ENCODE peak calls at places on chromosomes 2 and 18, in four cellular contexts. One of them, this sample, is unnamed.

GRCh38 chr2:168661404-168661869 is 141.0 kb upstream of the NOSTRIN start:
- DNase-seq in H1: peak
- DNase-seq in K562: no peak
- DNase-seq in GM12878: no peak
- DNase-seq in this sample: no peak

GRCh38 chr2:45637440-45637839 is 14.0 kb upstream of the PRKCE start:
- DNase-seq in GM12878: peak
- DNase-seq in K562: no peak
- DNase-seq in H1: no peak
- DNase-seq in this sample: no peak

GRCh38 chr2:46878886-46879285 is 36.7 kb downstream of the MCFD2 start:
- DNase-seq in GM12878: no peak
- DNase-seq in K562: no peak
- DNase-seq in H1: no peak
- DNase-seq in this sample: peak

GRCh38 chr2:172434821-172435607 is 7.6 kb downstream of the ITGA6 start:
- DNase-seq in GM12878: no peak
- DNase-seq in K562: no peak
- DNase-seq in H1: no peak
- DNase-seq in this sample: no peak

GRCh38 chr18:51897884-51898283 is 442.1 kb upstream of the DCC start:
- DNase-seq in GM12878: no peak
- DNase-seq in K562: no peak
- DNase-seq in H1: no peak
- DNase-seq in this sample: no peak

GRCh38 chr2:182980115-182980514 is 58.1 kb downstream of the NCKAP1 start:
- DNase-seq in GM12878: no peak
- DNase-seq in K562: peak
- DNase-seq in H1: no peak
- DNase-seq in this sample: peak

GRCh38 chr2:88416016-88416663 is 36.4 kb downstream of the FOXI3 start:
- DNase-seq in H1: peak
- DNase-seq in K562: no peak
- DNase-seq in GM12878: no peak
- DNase-seq in this sample: no peak

GRCh38 chr18:13464432-13465125 is 246.0 kb downstream of the LDLRAD4 start:
- DNase-seq in H1: no peak
- DNase-seq in GM12878: peak
- DNase-seq in K562: no peak
- DNase-seq in this sample: no peak

GRCh38 chr2:238060096-238060541 is 682 bp upstream of the SCLY start:
- DNase-seq in GM12878: no peak
- DNase-seq in K562: no peak
- DNase-seq in H1: no peak
- DNase-seq in this sample: no peak

GRCh38 chr2:177625744-177626655 is 233.4 kb downstream of the AGPS start:
- DNase-seq in K562: peak
- DNase-seq in GM12878: no peak
- DNase-seq in H1: no peak
- DNase-seq in this sample: no peak

GRCh38 chr2:13332060-13332459 is 615.3 kb downstream of the TRIB2 start:
- DNase-seq in K562: no peak
- DNase-seq in H1: no peak
- DNase-seq in GM12878: no peak
- DNase-seq in this sample: no peak

GRCh38 chr2:150410809-150411208 is 76.7 kb downstream of the RND3 start:
- DNase-seq in K562: no peak
- DNase-seq in GM12878: no peak
- DNase-seq in H1: peak
- DNase-seq in this sample: peak

GRCh38 chr2:181752301-181752700 is 72.0 kb upstream of the NEUROD1 start:
- DNase-seq in GM12878: no peak
- DNase-seq in H1: no peak
- DNase-seq in K562: no peak
- DNase-seq in this sample: peak

GRCh38 chr18:77140439-77141109 is 8.0 kb upstream of the MBP start:
- DNase-seq in K562: no peak
- DNase-seq in H1: no peak
- DNase-seq in GM12878: no peak
- DNase-seq in this sample: no peak

GRCh38 chr18:58992301-58993231 is 127.9 kb downstream of the ZNF532 start:
- DNase-seq in H1: no peak
- DNase-seq in GM12878: no peak
- DNase-seq in K562: no peak
- DNase-seq in this sample: no peak
- TF ChIP-seq HDAC6 in H1: no peak
- TF ChIP-seq HDAC6 in GM12878: no peak
- TF ChIP-seq HDAC6 in K562: no peak
- TF ChIP-seq HDAC6 in this sample: no peak

GRCh38 chr2:101063352-101063751 is 61.3 kb downstream of the RPL31 start:
- DNase-seq in H1: no peak
- DNase-seq in K562: no peak
- DNase-seq in GM12878: no peak
- DNase-seq in this sample: peak
- TF ChIP-seq HDAC6 in H1: no peak
- TF ChIP-seq HDAC6 in K562: no peak
- TF ChIP-seq HDAC6 in GM12878: no peak
- TF ChIP-seq HDAC6 in this sample: no peak

GRCh38 chr2:10366601-10367270 is 64.0 kb downstream of the HPCAL1 start:
- DNase-seq in K562: no peak
- DNase-seq in GM12878: no peak
- DNase-seq in H1: no peak
- DNase-seq in this sample: peak
- TF ChIP-seq HDAC6 in K562: no peak
- TF ChIP-seq HDAC6 in GM12878: no peak
- TF ChIP-seq HDAC6 in H1: no peak
- TF ChIP-seq HDAC6 in this sample: no peak

GRCh38 chr2:157254041-157254440 is 3.5 kb upstream of the GALNT5 start:
- DNase-seq in H1: no peak
- DNase-seq in K562: no peak
- DNase-seq in GM12878: no peak
- DNase-seq in this sample: no peak
- TF ChIP-seq HDAC6 in H1: no peak
- TF ChIP-seq HDAC6 in K562: no peak
- TF ChIP-seq HDAC6 in GM12878: no peak
- TF ChIP-seq HDAC6 in this sample: no peak

GRCh38 chr2:105842555-105842954 is 97.8 kb downstream of the NCK2 start:
- DNase-seq in H1: no peak
- DNase-seq in GM12878: no peak
- DNase-seq in K562: peak
- DNase-seq in this sample: no peak
- TF ChIP-seq HDAC6 in H1: no peak
- TF ChIP-seq HDAC6 in GM12878: no peak
- TF ChIP-seq HDAC6 in K562: no peak
- TF ChIP-seq HDAC6 in this sample: no peak

GRCh38 chr2:84944257-84944909 is 26.6 kb upstream of the KCMF1 start:
- DNase-seq in GM12878: no peak
- DNase-seq in H1: no peak
- DNase-seq in K562: no peak
- DNase-seq in this sample: no peak

GRCh38 chr2:84940088-84940470 is 30.9 kb upstream of the KCMF1 start:
- DNase-seq in H1: no peak
- DNase-seq in GM12878: no peak
- DNase-seq in K562: no peak
- DNase-seq in this sample: no peak

GRCh38 chr2:84940836-84941412 is 30.0 kb upstream of the KCMF1 start:
- DNase-seq in H1: no peak
- DNase-seq in K562: no peak
- DNase-seq in GM12878: no peak
- DNase-seq in this sample: no peak

GRCh38 chr2:84942166-84942565 is 28.8 kb upstream of the KCMF1 start:
- DNase-seq in GM12878: no peak
- DNase-seq in K562: no peak
- DNase-seq in H1: no peak
- DNase-seq in this sample: no peak

GRCh38 chr2:84942964-84943421 is 28.0 kb upstream of the KCMF1 start:
- DNase-seq in K562: no peak
- DNase-seq in H1: no peak
- DNase-seq in GM12878: peak
- DNase-seq in this sample: no peak
- TF ChIP-seq HDAC6 in K562: no peak
- TF ChIP-seq HDAC6 in H1: no peak
- TF ChIP-seq HDAC6 in GM12878: no peak
- TF ChIP-seq HDAC6 in this sample: no peak

DNA sequence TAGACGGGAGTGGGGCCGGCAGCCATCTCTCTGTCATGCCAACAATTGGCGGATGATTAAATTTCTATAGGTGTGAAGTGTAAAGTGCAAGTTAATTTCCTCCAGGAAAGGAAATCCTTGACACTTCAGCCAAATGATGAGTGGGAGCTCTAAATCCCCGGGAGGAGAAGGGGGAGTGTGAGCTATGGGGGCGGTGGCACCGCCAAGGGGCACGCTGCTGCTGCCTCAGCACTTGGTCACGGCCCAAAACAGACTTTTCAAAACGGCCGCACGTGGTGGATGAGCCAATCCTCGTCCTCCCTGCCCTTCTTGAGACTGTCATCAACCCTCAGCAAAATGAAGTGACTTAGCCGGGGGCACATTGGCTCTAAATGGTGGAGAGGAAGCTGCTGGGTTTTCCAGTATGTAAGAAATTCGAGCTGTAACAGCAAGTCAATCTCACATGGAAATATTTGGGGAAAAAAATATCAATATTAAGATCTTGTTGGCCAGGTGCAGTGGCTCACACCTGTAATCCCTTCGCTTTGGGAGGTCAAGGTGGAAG is 200.8 kb downstream of the TFCP2L1 start:
- DNase-seq in GM12878: no peak
- DNase-seq in H1: no peak
- DNase-seq in K562: no peak
- DNase-seq in this sample: no peak
- TF ChIP-seq HDAC6 in GM12878: no peak
- TF ChIP-seq HDAC6 in H1: no peak
- TF ChIP-seq HDAC6 in K562: no peak
- TF ChIP-seq HDAC6 in this sample: no peak

DNA sequence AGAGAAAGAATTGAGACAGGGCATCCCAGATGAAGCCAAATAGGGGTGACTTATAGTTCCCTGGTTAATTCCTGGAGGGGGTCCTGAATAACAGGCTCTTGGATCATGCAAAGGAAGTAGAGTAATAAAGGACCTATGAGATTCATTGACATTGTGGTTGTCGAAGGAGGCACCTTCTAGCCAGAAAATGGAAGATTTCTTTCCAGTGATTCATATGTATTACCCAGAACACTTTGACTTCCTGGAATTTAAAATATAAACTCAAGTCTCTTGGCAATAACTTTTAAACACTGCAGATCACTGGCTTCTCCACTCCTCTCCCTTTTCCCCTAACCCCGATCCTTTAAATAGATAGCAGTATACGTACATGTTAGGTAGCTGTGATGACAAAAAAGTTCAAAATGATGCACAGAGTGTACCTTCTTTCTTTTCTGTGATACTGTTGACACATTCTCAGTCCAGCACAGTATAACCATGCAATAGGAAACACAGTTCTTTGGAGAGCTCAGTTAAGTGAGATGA is 211.8 kb downstream of the LTBP1 start:
- DNase-seq in GM12878: no peak
- DNase-seq in H1: no peak
- DNase-seq in K562: no peak
- DNase-seq in this sample: no peak
- TF ChIP-seq HDAC6 in GM12878: no peak
- TF ChIP-seq HDAC6 in H1: no peak
- TF ChIP-seq HDAC6 in K562: no peak
- TF ChIP-seq HDAC6 in this sample: no peak